ENCODE peak calls at places on chromosomes 7 and 10, in four cellular contexts. X is Peyer's patch, W is adrenal gland, D is spleen. C is an unnamed sample. For H3K4me1, the result is how much of the 10 kb centered on the place peaks cover.

GRCh38 chr7:42456756-42457276 is 219.8 kb upstream of the GLI3 start:
- DNase-seq in D (no peak), X (no peak), W (no peak), C (no peak)

GRCh38 chr7:109402107-109402506 is 832.4 kb downstream of the DNAJB9 start:
- DNase-seq in W (no peak), X (no peak), D (no peak), C (no peak)

GRCh38 chr10:117926491-117926890 is 120.2 kb downstream of the RAB11FIP2 start:
- DNase-seq in D (no peak), X (no peak), W (no peak), C (no peak)

GRCh38 chr7:418636-419280 is 100.9 kb downstream of the PDGFA start:
- DNase-seq in X (no peak), D (peak), W (no peak), C (no peak)

GRCh38 chr10:46787321-46787615 is 124.0 kb upstream of the PTPN20 start:
- DNase-seq in W (peak), X (peak), D (no peak), C (peak)

GRCh38 chr7:147541261-147541660 is 1049.3 kb upstream of the C7orf33 start:
- DNase-seq in W (no peak), X (no peak), D (no peak), C (no peak)

GRCh38 chr10:125194814-125195213 is 34.5 kb upstream of the CTBP2 start:
- DNase-seq in X (no peak), W (no peak), D (peak), C (no peak)

GRCh38 chr10:86258488-86258887 is 108.1 kb downstream of the GRID1 start:
- DNase-seq in X (no peak), W (no peak), D (no peak), C (no peak)

GRCh38 chr7:159136846-159137245 is 7.8 kb downstream of the VIPR2 start:
- DNase-seq in D (peak), W (no peak), X (no peak), C (no peak)

GRCh38 chr10:115909962-115910361 is 363.0 kb downstream of the GFRA1 start:
- DNase-seq in W (no peak), D (no peak), X (no peak), C (no peak)

GRCh38 chr7:57178768-57179139 is 46.5 kb upstream of the ZNF479 start:
- DNase-seq in D (peak), W (no peak), X (no peak), C (no peak)

DNA sequence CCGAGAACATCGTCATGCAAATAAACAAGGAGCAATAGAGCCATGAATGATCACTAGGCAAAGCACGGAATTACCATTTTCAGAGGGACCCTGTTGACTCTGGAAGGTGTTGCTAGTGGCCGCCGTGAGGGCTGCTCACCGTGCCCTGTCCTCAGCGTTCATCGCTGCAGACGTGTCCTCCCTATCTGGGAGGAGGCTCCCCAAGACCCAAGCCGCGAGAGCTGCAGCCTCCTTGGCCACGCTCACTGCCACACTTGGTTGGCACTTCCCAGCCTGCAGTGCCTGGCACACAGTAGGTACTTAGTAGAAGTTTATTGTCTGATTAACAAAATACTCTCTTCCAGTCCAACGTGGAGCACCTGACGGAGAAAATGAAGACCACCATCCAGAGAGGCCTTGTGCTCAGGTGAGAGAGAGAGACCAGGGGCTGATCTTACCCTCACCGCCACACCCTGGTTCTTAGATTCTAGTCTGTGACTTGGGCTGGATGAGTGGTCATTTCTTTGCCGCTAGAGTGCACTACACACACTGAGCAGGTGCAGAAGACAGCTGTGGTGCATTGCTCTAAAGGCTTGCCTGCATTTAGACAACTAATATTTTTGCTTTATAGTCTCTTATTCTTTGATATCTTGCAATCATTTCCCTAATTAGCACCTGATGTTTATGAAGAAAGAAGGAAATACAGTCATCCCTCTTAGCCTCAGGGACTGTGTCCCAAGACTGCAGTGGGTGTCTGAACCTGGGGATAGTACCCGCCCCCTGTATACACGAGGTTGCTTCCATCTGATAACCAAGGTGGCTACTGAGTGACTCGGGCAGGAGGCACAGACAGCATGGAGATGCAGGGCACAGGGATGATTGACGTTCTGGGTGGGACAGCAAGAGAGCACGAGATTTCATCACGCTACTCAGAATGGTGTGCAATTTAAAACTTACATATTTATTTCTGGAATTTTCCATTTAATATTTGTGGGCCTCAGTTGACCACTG is 40.3 kb downstream of the PITRM1 start:
- DNase-seq in W (no peak), D (peak), X (no peak), C (no peak)
- TF ChIP-seq POLR2A in W (no peak), D (no peak), X (no peak), C (no peak)

DNA sequence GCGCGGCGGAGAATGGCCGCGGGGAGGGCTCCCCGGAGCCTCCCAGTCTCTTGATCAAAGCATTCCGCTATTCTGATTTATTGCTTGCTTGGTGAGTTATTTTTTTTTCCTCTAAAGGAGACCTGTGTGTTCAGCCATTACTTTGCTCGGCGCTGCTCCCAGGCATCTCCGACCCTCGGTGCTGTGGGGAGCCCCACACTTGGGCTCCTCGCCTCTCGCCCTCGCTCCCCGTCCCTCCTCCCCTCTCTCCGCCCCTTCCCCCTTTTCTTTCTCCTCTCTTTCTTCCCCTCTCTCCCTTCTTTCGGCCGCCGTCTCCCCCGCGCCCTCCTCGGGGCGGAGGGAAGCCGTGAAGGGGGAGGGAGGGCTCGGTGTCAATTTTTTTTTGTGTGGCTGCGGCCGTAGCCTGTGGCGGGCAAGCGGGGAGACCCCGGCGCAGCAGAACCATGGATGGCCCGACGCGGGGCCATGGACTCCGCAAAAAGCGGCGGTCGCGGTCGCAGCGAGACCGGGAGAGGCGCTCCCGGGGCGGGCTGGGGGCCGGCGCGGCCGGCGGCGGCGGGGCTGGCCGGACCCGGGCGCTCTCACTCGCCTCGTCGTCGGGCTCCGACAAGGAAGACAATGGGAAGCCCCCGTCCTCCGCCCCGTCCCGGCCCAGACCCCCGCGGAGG is 1.1 kb downstream of the AUTS2 start:
- DNase-seq in X (no peak), D (peak), W (peak), C (peak)
- H3K4me1 ChIP-seq in X (under half), D (under half), W (under half), C (under half)

GRCh38 chr7:44109991-44110390 is 5.8 kb downstream of the AEBP1 start:
- DNase-seq in W (no peak), D (no peak), X (no peak), C (no peak)
- TF ChIP-seq POLR2A in W (no peak), D (no peak), X (no peak), C (no peak)

GRCh38 chr10:14527915-14528314 is 197.2 kb upstream of the FRMD4A start:
- DNase-seq in D (no peak), W (no peak), X (no peak), C (no peak)
- H3K4me1 ChIP-seq in D (under half), W (under half), X (under half), C (under half)

C was measured in body of pancreas.